ENCODE peak calls at places on chromosomes 2 and 18, in six cellular contexts. One of them, this sample, is unnamed.

GRCh38 chr2:169185711-169186110 is 116.3 kb downstream of the DHRS9 start:
- DNase-seq in heart right ventricle: no peak
- DNase-seq in foreskin keratinocyte: no peak
- DNase-seq in WERI-Rb-1: no peak
- DNase-seq in epithelial cell of proximal tubule: no peak
- DNase-seq in omental fat pad: no peak
- DNase-seq in this sample: no peak

GRCh38 chr2:26532301-26533250 is 54.7 kb upstream of the OTOF start:
- DNase-seq in omental fat pad: no peak
- DNase-seq in heart right ventricle: no peak
- DNase-seq in WERI-Rb-1: no peak
- DNase-seq in foreskin keratinocyte: no peak
- DNase-seq in epithelial cell of proximal tubule: no peak
- DNase-seq in this sample: no peak

GRCh38 chr2:189702071-189702470 is 27.6 kb downstream of the ANKAR start:
- DNase-seq in epithelial cell of proximal tubule: no peak
- DNase-seq in omental fat pad: no peak
- DNase-seq in WERI-Rb-1: no peak
- DNase-seq in heart right ventricle: no peak
- DNase-seq in foreskin keratinocyte: no peak
- DNase-seq in this sample: no peak

GRCh38 chr2:100017633-100018032 is 124.8 kb downstream of the AFF3 start:
- DNase-seq in WERI-Rb-1: no peak
- DNase-seq in omental fat pad: no peak
- DNase-seq in epithelial cell of proximal tubule: no peak
- DNase-seq in foreskin keratinocyte: no peak
- DNase-seq in heart right ventricle: no peak
- DNase-seq in this sample: no peak

GRCh38 chr2:28627722-28628480 is 123.7 kb upstream of the PPP1CB start:
- DNase-seq in epithelial cell of proximal tubule: no peak
- DNase-seq in foreskin keratinocyte: no peak
- DNase-seq in heart right ventricle: no peak
- DNase-seq in WERI-Rb-1: no peak
- DNase-seq in omental fat pad: no peak
- DNase-seq in this sample: no peak

GRCh38 chr2:120205901-120206581 is 17.2 kb downstream of the TMEM185B start:
- DNase-seq in WERI-Rb-1: peak; percentile 59
- DNase-seq in omental fat pad: no peak
- DNase-seq in epithelial cell of proximal tubule: no peak
- DNase-seq in foreskin keratinocyte: no peak
- DNase-seq in heart right ventricle: peak; percentile 38
- DNase-seq in this sample: peak; percentile 72

GRCh38 chr2:43773876-43774613 is at the start of gene DYNC2LI1:
- DNase-seq in WERI-Rb-1: peak; percentile 96
- DNase-seq in heart right ventricle: peak; percentile 88
- DNase-seq in epithelial cell of proximal tubule: no peak
- DNase-seq in foreskin keratinocyte: peak; percentile 80
- DNase-seq in omental fat pad: peak; percentile 60
- DNase-seq in this sample: peak; percentile 90

GRCh38 chr2:44120428-44120827 is 48.2 kb upstream of the PPM1B start:
- DNase-seq in foreskin keratinocyte: peak; percentile 89
- DNase-seq in epithelial cell of proximal tubule: no peak
- DNase-seq in WERI-Rb-1: no peak
- DNase-seq in heart right ventricle: no peak
- DNase-seq in omental fat pad: no peak
- DNase-seq in this sample: no peak

GRCh38 chr18:62500966-62501591 is 21.7 kb upstream of the ZCCHC2 start:
- DNase-seq in heart right ventricle: no peak
- DNase-seq in foreskin keratinocyte: no peak
- DNase-seq in omental fat pad: no peak
- DNase-seq in WERI-Rb-1: no peak
- DNase-seq in epithelial cell of proximal tubule: no peak
- DNase-seq in this sample: no peak

GRCh38 chr2:230903251-230904150 is 21.5 kb downstream of the GPR55 start:
- DNase-seq in heart right ventricle: no peak
- DNase-seq in WERI-Rb-1: no peak
- DNase-seq in foreskin keratinocyte: no peak
- DNase-seq in epithelial cell of proximal tubule: no peak
- DNase-seq in omental fat pad: no peak
- DNase-seq in this sample: no peak

GRCh38 chr18:9365406-9365805 is 30.8 kb downstream of the TWSG1 start:
- DNase-seq in epithelial cell of proximal tubule: no peak
- DNase-seq in WERI-Rb-1: no peak
- DNase-seq in heart right ventricle: no peak
- DNase-seq in omental fat pad: no peak
- DNase-seq in foreskin keratinocyte: peak; percentile 28
- DNase-seq in this sample: no peak

GRCh38 chr2:241734467-241735208 is at the start of gene D2HGDH:
- DNase-seq in WERI-Rb-1: peak; percentile 90
- DNase-seq in heart right ventricle: peak; percentile 97
- DNase-seq in omental fat pad: peak; percentile 94
- DNase-seq in foreskin keratinocyte: peak; percentile 68
- DNase-seq in epithelial cell of proximal tubule: no peak
- DNase-seq in this sample: peak; percentile 98

GRCh38 chr2:241736111-241736510 is 1.7 kb downstream of the D2HGDH start:
- DNase-seq in foreskin keratinocyte: no peak
- DNase-seq in heart right ventricle: no peak
- DNase-seq in WERI-Rb-1: no peak
- DNase-seq in epithelial cell of proximal tubule: peak; percentile 10
- DNase-seq in omental fat pad: no peak
- DNase-seq in this sample: no peak

GRCh38 chr2:241730679-241731293 is 3.6 kb upstream of the D2HGDH start:
- DNase-seq in foreskin keratinocyte: no peak
- DNase-seq in epithelial cell of proximal tubule: no peak
- DNase-seq in heart right ventricle: no peak
- DNase-seq in WERI-Rb-1: peak; percentile 26
- DNase-seq in omental fat pad: no peak
- DNase-seq in this sample: no peak

GRCh38 chr2:241733391-241734207 is 831 bp upstream of the D2HGDH start:
- DNase-seq in foreskin keratinocyte: peak; percentile 83
- DNase-seq in heart right ventricle: no peak
- DNase-seq in omental fat pad: no peak
- DNase-seq in WERI-Rb-1: no peak
- DNase-seq in epithelial cell of proximal tubule: no peak
- DNase-seq in this sample: no peak

GRCh38 chr2:241734208-241734466 is 293 bp upstream of the D2HGDH start:
- DNase-seq in heart right ventricle: no peak
- DNase-seq in foreskin keratinocyte: no peak
- DNase-seq in omental fat pad: no peak
- DNase-seq in epithelial cell of proximal tubule: no peak
- DNase-seq in WERI-Rb-1: no peak
- DNase-seq in this sample: no peak
- TF ChIP-seq CTCF in heart right ventricle: no peak
- TF ChIP-seq CTCF in foreskin keratinocyte: peak; percentile 4
- TF ChIP-seq CTCF in omental fat pad: no peak
- TF ChIP-seq CTCF in epithelial cell of proximal tubule: peak; percentile 19
- TF ChIP-seq CTCF in WERI-Rb-1: no peak
- TF ChIP-seq CTCF in this sample: no peak

GRCh38 chr18:50987261-50987660 is 19.4 kb downstream of the ELAC1 start:
- DNase-seq in omental fat pad: no peak
- DNase-seq in epithelial cell of proximal tubule: no peak
- DNase-seq in heart right ventricle: no peak
- DNase-seq in WERI-Rb-1: no peak
- DNase-seq in foreskin keratinocyte: no peak
- DNase-seq in this sample: no peak

GRCh38 chr18:50982802-50983179 is 15.0 kb downstream of the ELAC1 start:
- DNase-seq in epithelial cell of proximal tubule: no peak
- DNase-seq in WERI-Rb-1: no peak
- DNase-seq in omental fat pad: no peak
- DNase-seq in foreskin keratinocyte: no peak
- DNase-seq in heart right ventricle: no peak
- DNase-seq in this sample: no peak

GRCh38 chr18:50989711-50990110 is 21.9 kb downstream of the ELAC1 start:
- DNase-seq in foreskin keratinocyte: no peak
- DNase-seq in heart right ventricle: no peak
- DNase-seq in WERI-Rb-1: no peak
- DNase-seq in epithelial cell of proximal tubule: no peak
- DNase-seq in omental fat pad: no peak
- DNase-seq in this sample: no peak

GRCh38 chr18:50982086-50982801 is 14.4 kb downstream of the ELAC1 start:
- DNase-seq in foreskin keratinocyte: no peak
- DNase-seq in WERI-Rb-1: no peak
- DNase-seq in omental fat pad: no peak
- DNase-seq in heart right ventricle: no peak
- DNase-seq in epithelial cell of proximal tubule: no peak
- DNase-seq in this sample: no peak

DNA sequence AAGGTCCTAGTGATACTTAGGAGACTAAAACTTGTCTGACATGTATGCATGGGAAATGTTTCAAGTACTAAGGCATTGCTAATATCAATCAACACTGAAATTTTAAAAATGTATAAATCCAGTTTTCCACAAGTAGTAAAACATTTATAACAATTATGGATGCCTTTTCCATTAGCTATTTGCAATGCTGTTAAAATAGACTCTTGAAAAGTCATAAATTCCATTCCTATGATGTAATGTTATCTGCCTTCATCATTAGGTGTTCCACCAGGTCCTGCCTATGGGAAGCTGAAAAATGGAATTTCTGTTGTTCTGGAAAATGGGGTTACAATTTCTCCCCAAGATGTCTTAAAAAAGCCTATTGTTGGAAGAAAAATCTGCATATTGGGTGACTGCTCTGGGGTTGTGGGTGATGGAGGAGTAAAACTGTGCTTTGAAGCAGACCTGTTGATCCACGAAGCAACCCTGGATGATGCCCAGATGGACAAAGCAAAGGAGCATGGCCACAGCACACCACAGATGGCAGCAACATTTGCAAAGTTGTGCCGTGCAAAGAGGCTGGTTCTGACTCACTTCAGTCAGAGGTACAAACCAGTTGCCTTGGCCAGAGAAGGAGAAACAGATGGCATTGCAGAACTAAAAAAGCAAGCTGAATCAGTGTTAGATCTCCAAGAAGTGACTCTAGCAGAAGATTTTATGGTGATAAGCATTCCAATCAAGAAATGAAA is 18.7 kb downstream of the ELAC1 start:
- DNase-seq in WERI-Rb-1: no peak
- DNase-seq in omental fat pad: no peak
- DNase-seq in heart right ventricle: no peak
- DNase-seq in foreskin keratinocyte: peak; percentile 64
- DNase-seq in epithelial cell of proximal tubule: no peak
- DNase-seq in this sample: no peak
- TF ChIP-seq CTCF in WERI-Rb-1: no peak
- TF ChIP-seq CTCF in omental fat pad: no peak
- TF ChIP-seq CTCF in heart right ventricle: no peak
- TF ChIP-seq CTCF in foreskin keratinocyte: no peak
- TF ChIP-seq CTCF in epithelial cell of proximal tubule: no peak
- TF ChIP-seq CTCF in this sample: no peak

DNA sequence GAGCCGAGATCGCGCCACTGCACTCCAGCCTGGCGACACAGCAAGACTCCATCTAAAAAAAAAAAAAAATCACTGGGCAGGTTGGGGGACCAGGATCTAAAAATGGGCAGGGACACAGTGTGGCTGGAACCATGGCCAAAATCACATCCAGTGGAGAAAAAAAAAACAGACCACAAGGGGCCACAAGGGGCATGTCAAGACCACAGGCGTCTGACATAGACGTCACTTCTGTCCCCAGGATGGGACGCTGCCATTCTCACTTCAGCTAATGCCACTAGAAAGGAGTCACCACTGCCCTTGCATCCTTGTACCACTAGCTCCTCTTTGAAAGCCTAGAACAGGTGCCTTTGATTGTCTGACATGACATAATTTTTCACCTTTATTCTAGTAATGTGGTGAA is 2.5 kb upstream of the POMC start:
- DNase-seq in WERI-Rb-1: no peak
- DNase-seq in epithelial cell of proximal tubule: no peak
- DNase-seq in omental fat pad: no peak
- DNase-seq in heart right ventricle: no peak
- DNase-seq in foreskin keratinocyte: no peak
- DNase-seq in this sample: no peak
- TF ChIP-seq CTCF in WERI-Rb-1: no peak
- TF ChIP-seq CTCF in epithelial cell of proximal tubule: no peak
- TF ChIP-seq CTCF in omental fat pad: no peak
- TF ChIP-seq CTCF in heart right ventricle: no peak
- TF ChIP-seq CTCF in foreskin keratinocyte: no peak
- TF ChIP-seq CTCF in this sample: no peak

DNA sequence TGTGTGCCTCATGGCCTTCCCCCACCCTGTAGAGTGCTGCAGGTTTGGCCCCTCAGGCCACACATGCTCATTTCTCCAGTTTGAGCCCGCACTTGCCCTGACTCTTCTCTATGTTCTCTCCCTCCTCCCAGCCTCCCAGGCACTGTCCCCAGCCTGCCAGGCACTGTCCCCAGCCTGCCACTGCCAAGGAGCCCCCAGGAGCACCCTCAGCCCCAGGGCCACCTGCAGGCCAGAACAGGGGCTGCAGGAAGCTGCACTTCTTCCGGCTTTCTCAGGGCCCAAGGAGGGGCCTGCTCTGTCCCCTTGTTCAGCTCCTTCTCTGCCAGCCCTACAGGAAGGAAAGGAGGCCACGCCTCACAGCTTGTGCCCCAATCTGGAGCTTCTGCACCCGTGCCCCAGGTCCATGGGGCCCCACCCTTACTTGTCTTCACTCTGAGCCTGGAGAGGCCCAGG is 31.6 kb downstream of the CYP26B1 start:
- DNase-seq in heart right ventricle: no peak
- DNase-seq in omental fat pad: no peak
- DNase-seq in foreskin keratinocyte: no peak
- DNase-seq in WERI-Rb-1: peak; percentile 52
- DNase-seq in epithelial cell of proximal tubule: no peak
- DNase-seq in this sample: no peak
- TF ChIP-seq CTCF in heart right ventricle: peak; percentile 20
- TF ChIP-seq CTCF in omental fat pad: no peak
- TF ChIP-seq CTCF in foreskin keratinocyte: peak; percentile 56
- TF ChIP-seq CTCF in WERI-Rb-1: peak; percentile 77
- TF ChIP-seq CTCF in epithelial cell of proximal tubule: peak; percentile 38
- TF ChIP-seq CTCF in this sample: no peak

DNA sequence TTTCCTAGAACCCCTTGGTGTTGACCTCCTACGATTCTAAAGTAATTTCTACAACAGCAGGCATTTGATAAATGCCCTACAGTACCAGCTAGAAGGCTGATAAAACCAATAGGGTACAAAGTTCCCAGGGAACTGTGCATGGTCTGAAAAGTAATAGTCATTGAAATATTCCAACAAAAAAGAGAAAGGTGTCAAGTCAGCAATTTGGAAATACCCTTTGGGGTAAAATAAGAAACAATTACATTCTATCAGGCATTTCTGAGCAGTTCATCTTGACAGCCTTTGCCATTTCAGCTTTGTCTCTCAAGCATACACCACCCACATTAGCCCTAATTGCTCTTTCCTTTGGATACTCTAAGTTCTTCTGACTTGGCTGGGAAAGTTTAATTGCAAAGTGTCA is 542.9 kb upstream of the DDX18 start:
- DNase-seq in foreskin keratinocyte: no peak
- DNase-seq in heart right ventricle: no peak
- DNase-seq in WERI-Rb-1: no peak
- DNase-seq in epithelial cell of proximal tubule: no peak
- DNase-seq in omental fat pad: no peak
- DNase-seq in this sample: no peak
- TF ChIP-seq CTCF in foreskin keratinocyte: no peak
- TF ChIP-seq CTCF in heart right ventricle: no peak
- TF ChIP-seq CTCF in WERI-Rb-1: no peak
- TF ChIP-seq CTCF in epithelial cell of proximal tubule: no peak
- TF ChIP-seq CTCF in omental fat pad: no peak
- TF ChIP-seq CTCF in this sample: no peak

GRCh38 chr18:52991246-52991645 is 651.2 kb downstream of the DCC start:
- DNase-seq in omental fat pad: no peak
- DNase-seq in heart right ventricle: no peak
- DNase-seq in foreskin keratinocyte: no peak
- DNase-seq in epithelial cell of proximal tubule: no peak
- DNase-seq in WERI-Rb-1: no peak
- DNase-seq in this sample: no peak

GRCh38 chr18:52995875-52996274 is 655.9 kb downstream of the DCC start:
- DNase-seq in heart right ventricle: no peak
- DNase-seq in epithelial cell of proximal tubule: no peak
- DNase-seq in foreskin keratinocyte: no peak
- DNase-seq in omental fat pad: no peak
- DNase-seq in WERI-Rb-1: no peak
- DNase-seq in this sample: no peak

GRCh38 chr18:52992041-52992440 is 652.0 kb downstream of the DCC start:
- DNase-seq in foreskin keratinocyte: no peak
- DNase-seq in omental fat pad: no peak
- DNase-seq in epithelial cell of proximal tubule: no peak
- DNase-seq in WERI-Rb-1: peak; percentile 40
- DNase-seq in heart right ventricle: no peak
- DNase-seq in this sample: no peak
- TF ChIP-seq CTCF in foreskin keratinocyte: no peak
- TF ChIP-seq CTCF in omental fat pad: no peak
- TF ChIP-seq CTCF in epithelial cell of proximal tubule: peak; percentile 39
- TF ChIP-seq CTCF in WERI-Rb-1: peak; percentile 64
- TF ChIP-seq CTCF in heart right ventricle: no peak
- TF ChIP-seq CTCF in this sample: no peak

This sample was measured in GM13976.